ENCODE peak calls at places on chromosomes 5 and 9, in seven cellular contexts. U is dorsolateral prefrontal cortex, J is tibial artery, E is uterus, O is neural progenitor cell, G is transverse colon, Q is esophagus squamous epithelium. X is an unnamed sample.
A peak's percentile ranks its signal among the peaks of the same experiment; 100 is the strongest.

GRCh38 chr9:135139366-135139965 is 52.0 kb downstream of the OLFM1 start:
- DNase-seq in J (no peak), Q (no peak), E (no peak), U (no peak), O (no peak), G (no peak), X (no peak)

GRCh38 chr5:174259691-174260420 is 214.3 kb downstream of the NSG2 start:
- DNase-seq in J (no peak), Q (no peak), E (no peak), G (no peak), U (no peak), O (peak; percentile 29), X (no peak)

GRCh38 chr5:27571681-27572080 is 533.3 kb upstream of the CDH9 start:
- DNase-seq in Q (no peak), U (no peak), E (no peak), J (no peak), G (no peak), O (no peak), X (no peak)

GRCh38 chr9:93114169-93114983 is 18.4 kb downstream of the CARD19 start:
- DNase-seq in U (peak; percentile 44), Q (no peak), G (no peak), J (peak; percentile 16), E (peak; percentile 17), O (no peak), X (no peak)

GRCh38 chr5:170312666-170313065 is 15.1 kb upstream of the LCP2 start:
- DNase-seq in G (no peak), E (no peak), Q (no peak), U (no peak), O (no peak), J (no peak), X (no peak)

GRCh38 chr5:6808462-6808861 is 95.2 kb downstream of the TENT4A start:
- DNase-seq in G (no peak), J (no peak), U (no peak), E (no peak), O (no peak), Q (no peak), X (no peak)

GRCh38 chr5:171596391-171596878 is 177.0 kb downstream of the FGF18 start:
- DNase-seq in Q (no peak), J (peak; percentile 78), U (no peak), O (no peak), E (no peak), G (no peak), X (no peak)

GRCh38 chr5:113092683-113093082 is 116.1 kb downstream of the DCP2 start:
- DNase-seq in J (peak; percentile 46), U (no peak), Q (no peak), O (no peak), E (no peak), G (no peak), X (no peak)

GRCh38 chr9:20848490-20848889 is 164.4 kb downstream of the FOCAD start:
- DNase-seq in J (no peak), G (no peak), E (no peak), U (no peak), O (no peak), Q (no peak), X (no peak)

GRCh38 chr5:80654054-80654390 is 430 bp upstream of the MSH3 start:
- DNase-seq in G (peak; percentile 62), U (no peak), O (peak; percentile 35), Q (no peak), E (no peak), J (no peak), X (no peak)

GRCh38 chr9:126906086-126906485 is 8.5 kb upstream of the RALGPS1 start:
- DNase-seq in G (no peak), E (no peak), O (no peak), Q (no peak), J (no peak), U (no peak), X (no peak)

GRCh38 chr5:32299059-32299677 is 13.6 kb downstream of the MTMR12 start:
- DNase-seq in J (no peak), E (no peak), O (no peak), Q (no peak), U (no peak), G (no peak), X (no peak)

GRCh38 chr9:37559125-37559524 is 17.1 kb downstream of the FBXO10 start:
- DNase-seq in U (no peak), Q (no peak), E (no peak), G (no peak), J (no peak), O (no peak), X (no peak)

GRCh38 chr9:116337015-116337414 is 183.4 kb downstream of the PAPPA start:
- DNase-seq in J (no peak), U (no peak), O (no peak), Q (no peak), E (no peak), G (no peak), X (no peak)

GRCh38 chr9:129889936-129890717 is 54.9 kb downstream of the USP20 start:
- DNase-seq in J (no peak), O (peak; percentile 56), E (no peak), Q (no peak), G (peak; percentile 69), U (no peak), X (no peak)

GRCh38 chr9:128081052-128081451 is 13.0 kb downstream of the SLC25A25 start:
- DNase-seq in G (no peak), U (no peak), O (peak; percentile 81), Q (no peak), E (peak; percentile 80), J (no peak), X (no peak)

DNA sequence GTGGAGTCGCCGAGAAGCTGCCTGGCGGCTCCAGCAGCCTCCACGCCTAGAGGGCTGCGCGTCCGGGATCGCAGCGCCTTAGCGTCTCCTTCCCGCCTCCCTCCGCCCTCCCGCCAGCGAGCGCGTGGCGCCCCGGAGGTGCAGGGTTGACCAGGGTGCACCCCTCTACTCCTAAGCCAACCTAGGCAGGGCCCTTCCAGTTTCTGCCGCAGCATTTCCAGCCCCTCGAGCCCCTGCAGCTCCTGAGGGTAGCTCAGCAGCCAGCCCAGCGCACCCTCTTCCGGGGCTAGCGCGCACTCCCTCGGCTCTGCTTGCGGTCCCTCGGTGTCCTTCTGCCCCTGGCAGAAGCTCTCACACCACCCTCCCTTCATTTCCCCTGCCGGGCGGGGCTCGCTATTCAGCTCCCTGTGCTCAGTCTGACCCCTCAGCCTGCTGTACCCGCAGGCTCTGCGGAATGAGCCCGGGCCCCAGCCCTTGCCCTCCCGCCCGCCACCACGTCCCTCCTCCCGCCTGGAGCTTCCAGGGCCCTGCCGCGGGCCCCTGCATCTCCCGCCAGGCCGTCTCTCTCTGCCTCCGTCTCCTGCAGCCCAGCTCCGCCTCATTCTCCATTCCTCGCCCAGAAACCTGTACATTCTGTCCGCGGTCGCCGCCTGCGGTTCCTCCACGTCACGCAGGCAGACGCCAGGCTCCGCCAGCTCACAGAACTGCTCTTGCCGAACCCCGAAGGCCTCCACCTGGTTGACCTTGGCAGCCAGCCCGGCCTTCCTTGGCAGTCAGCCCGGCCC is 61.8 kb downstream of the SPATA31C2 start:
- DNase-seq in E (peak; percentile 69), Q (no peak), U (peak; percentile 64), G (peak; percentile 91), J (peak; percentile 35), O (peak; percentile 83), X (no peak)
- H3K4me3 ChIP-seq in E (peak overlapping the region; percentile 48), Q (peak overlapping the region; percentile 54), U (peak overlapping the region; percentile 51), G (peak overlapping the region; percentile 44), J (peak overlapping the region; percentile 51), O (peak overlapping the region; percentile 59), X (peak overlapping the region; percentile 49)

GRCh38 chr5:134818776-134819175 is 27.0 kb upstream of the C5orf24 start:
- DNase-seq in O (no peak), Q (no peak), J (no peak), E (no peak), G (no peak), U (no peak), X (peak; percentile 90)
- H3K4me3 ChIP-seq in O (no peak overlapping the region), Q (no peak overlapping the region), J (no peak overlapping the region), E (no peak overlapping the region), G (no peak overlapping the region), U (no peak overlapping the region), X (no peak overlapping the region)

GRCh38 chr5:997711-998110 is 10.9 kb upstream of the NKD2 start:
- DNase-seq in E (no peak), U (no peak), Q (no peak), J (no peak), O (no peak), G (no peak), X (no peak)

GRCh38 chr5:999724-1000123 is 8.9 kb upstream of the NKD2 start:
- DNase-seq in E (no peak), J (peak; percentile 5), U (no peak), O (no peak), G (no peak), Q (no peak), X (no peak)

GRCh38 chr5:997001-997474 is 11.6 kb upstream of the NKD2 start:
- DNase-seq in O (no peak), J (no peak), G (peak; percentile 25), U (no peak), Q (no peak), E (peak; percentile 15), X (no peak)

GRCh38 chr5:998975-999501 is 9.6 kb upstream of the NKD2 start:
- DNase-seq in J (peak; percentile 17), O (no peak), G (peak; percentile 11), U (no peak), Q (no peak), E (no peak), X (no peak)

GRCh38 chr5:998276-998974 is 10.2 kb upstream of the NKD2 start:
- DNase-seq in J (peak; percentile 5), E (peak; percentile 9), G (no peak), Q (no peak), O (no peak), U (no peak), X (no peak)
- H3K4me3 ChIP-seq in J (no peak overlapping the region), E (no peak overlapping the region), G (no peak overlapping the region), Q (no peak overlapping the region), O (no peak overlapping the region), U (no peak overlapping the region), X (no peak overlapping the region)

GRCh38 chr9:4764033-4764432 is 23.0 kb upstream of the AK3 start:
- DNase-seq in E (no peak), J (no peak), G (no peak), O (no peak), Q (no peak), U (no peak), X (no peak)

GRCh38 chr9:4760122-4760521 is 19.1 kb upstream of the AK3 start:
- DNase-seq in U (no peak), J (peak; percentile 38), E (no peak), G (no peak), O (no peak), Q (no peak), X (no peak)

GRCh38 chr9:4762108-4762888 is 21.3 kb upstream of the AK3 start:
- DNase-seq in E (peak; percentile 73), J (peak; percentile 80), Q (no peak), G (peak; percentile 89), U (peak; percentile 64), O (peak; percentile 81), X (peak; percentile 79)

GRCh38 chr9:4768681-4769080 is 24.1 kb upstream of the RCL1 start:
- DNase-seq in Q (no peak), J (no peak), G (no peak), E (no peak), U (no peak), O (no peak), X (no peak)

DNA sequence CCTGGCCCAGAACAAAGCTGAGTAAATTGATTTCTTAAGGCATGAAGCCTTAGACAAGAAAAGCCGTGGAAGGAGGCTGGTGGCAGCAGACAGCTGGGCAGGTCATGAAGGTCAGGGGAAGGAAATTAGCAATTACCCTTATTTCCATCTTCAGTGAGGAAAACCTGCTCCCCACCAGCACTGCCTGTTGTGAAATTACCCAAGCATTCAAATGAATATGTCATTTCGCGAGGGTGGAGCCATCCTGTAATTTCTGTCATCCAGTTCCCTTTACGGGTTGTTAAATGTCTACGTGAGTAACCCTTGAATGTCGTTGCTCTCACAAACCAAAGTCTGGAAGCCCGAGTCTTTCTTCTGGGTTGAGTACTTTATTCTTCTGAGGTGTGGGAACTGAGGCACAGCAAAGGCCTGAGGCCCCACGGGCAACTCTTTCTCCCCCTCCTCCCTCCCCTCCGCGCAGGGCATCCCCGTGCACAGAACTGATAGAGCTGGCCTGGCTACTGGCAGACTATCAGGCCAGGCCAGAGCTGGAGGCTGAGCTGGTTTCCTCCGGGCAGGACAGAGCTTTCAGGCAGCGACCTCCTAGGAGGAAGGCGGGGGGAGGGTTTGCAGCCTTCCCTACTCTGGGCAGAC is 22.0 kb upstream of the AK3 start:
- DNase-seq in G (peak; percentile 53), O (peak; percentile 82), E (peak; percentile 43), J (peak; percentile 32), U (no peak), Q (no peak), X (no peak)
- H3K4me3 ChIP-seq in G (peak overlapping the region; percentile 19), O (no peak overlapping the region), E (no peak overlapping the region), J (peak overlapping the region; percentile 26), U (no peak overlapping the region), Q (peak overlapping the region; percentile 31), X (no peak overlapping the region)

X was measured in LNCaP clone FGC.